ENCODE peak calls at places on chromosomes 12 and 14, in five cellular contexts. X is DND-41, H is Peyer's patch, L is uterus, P is mammary epithelial cell. A is an unnamed sample. For H3K9me3, the result is how much of the 10 kb centered on the place peaks cover.

GRCh38 chr12:82326905-82327503 is 31.2 kb downstream of the CCDC59 start:
- DNase-seq in L (no peak), P (peak), X (no peak), H (no peak), A (no peak)

GRCh38 chr12:124921200-124922008 is 7.0 kb upstream of the UBC start:
- DNase-seq in H (peak), X (peak), P (peak), L (peak), A (peak)

GRCh38 chr14:52014601-52015267 is 25.4 kb downstream of the RTRAF start:
- DNase-seq in H (no peak), X (peak), L (no peak), P (no peak), A (peak)

GRCh38 chr12:121657305-121658008 is 12.0 kb downstream of the MORN3 start:
- DNase-seq in L (no peak), P (no peak), H (no peak), X (no peak), A (no peak)

GRCh38 chr14:57732886-57733285 is 133.0 kb downstream of the SLC35F4 start:
- DNase-seq in P (no peak), L (no peak), H (no peak), X (no peak), A (no peak)

GRCh38 chr12:100936661-100937060 is 142.1 kb downstream of the ANO4 start:
- DNase-seq in H (no peak), X (no peak), P (no peak), L (no peak), A (no peak)

GRCh38 chr12:112001555-112001954 is 11.4 kb downstream of the TMEM116 start:
- DNase-seq in P (no peak), H (no peak), L (no peak), X (no peak), A (no peak)

GRCh38 chr12:108609535-108610335 is 11.9 kb upstream of the TMEM119 start:
- DNase-seq in X (no peak), P (no peak), L (peak), H (peak), A (peak)

GRCh38 chr14:83799230-83799629 is 1730.7 kb upstream of the FLRT2 start:
- DNase-seq in H (no peak), P (no peak), X (no peak), L (no peak), A (no peak)

GRCh38 chr14:90970167-90970600 is 90.3 kb downstream of the RPS6KA5 start:
- DNase-seq in X (no peak), L (no peak), H (no peak), P (peak), A (no peak)

GRCh38 chr14:58969951-58970751 is 218.3 kb upstream of the DAAM1 start:
- DNase-seq in P (no peak), L (no peak), X (no peak), H (no peak), A (no peak)

GRCh38 chr12:103530352-103530751 is 34.6 kb upstream of the C12orf42 start:
- DNase-seq in X (no peak), H (no peak), P (no peak), L (no peak), A (no peak)

GRCh38 chr14:96168581-96168980 is 36.1 kb upstream of the BDKRB2 start:
- DNase-seq in L (no peak), P (no peak), H (peak), X (no peak), A (no peak)

GRCh38 chr14:51095854-51096823 is 1.2 kb upstream of the TRIM9 start:
- DNase-seq in X (no peak), H (peak), P (peak), L (peak), A (peak)

GRCh38 chr14:93081875-93082570 is 33.7 kb downstream of the ITPK1 start:
- DNase-seq in P (no peak), L (no peak), X (peak), H (peak), A (no peak)

GRCh38 chr12:31622038-31622437 is 31.1 kb upstream of the DENND5B start:
- DNase-seq in L (no peak), H (no peak), P (no peak), X (no peak), A (no peak)

GRCh38 chr12:116430911-116431565 is 128.1 kb upstream of the MAP1LC3B2 start:
- DNase-seq in L (no peak), H (no peak), P (no peak), X (no peak), A (no peak)

GRCh38 chr14:25837431-25837950 is 760.3 kb downstream of the NOVA1 start:
- DNase-seq in X (no peak), H (no peak), L (no peak), P (no peak), A (no peak)

GRCh38 chr14:103449762-103450161 is 64.5 kb downstream of the MARK3 start:
- DNase-seq in P (no peak), L (no peak), X (no peak), H (no peak), A (no peak)

GRCh38 chr12:6154730-6155459 is 30.4 kb upstream of the VWF start:
- DNase-seq in P (no peak), L (no peak), X (no peak), H (peak), A (peak)

GRCh38 chr12:124094733-124095132 is 121.7 kb downstream of the ZNF664 start:
- DNase-seq in X (no peak), L (no peak), P (no peak), H (no peak), A (no peak)

GRCh38 chr12:91017511-91018263 is 12.9 kb upstream of the EPYC start:
- DNase-seq in P (no peak), L (no peak), H (no peak), X (no peak), A (peak)

DNA sequence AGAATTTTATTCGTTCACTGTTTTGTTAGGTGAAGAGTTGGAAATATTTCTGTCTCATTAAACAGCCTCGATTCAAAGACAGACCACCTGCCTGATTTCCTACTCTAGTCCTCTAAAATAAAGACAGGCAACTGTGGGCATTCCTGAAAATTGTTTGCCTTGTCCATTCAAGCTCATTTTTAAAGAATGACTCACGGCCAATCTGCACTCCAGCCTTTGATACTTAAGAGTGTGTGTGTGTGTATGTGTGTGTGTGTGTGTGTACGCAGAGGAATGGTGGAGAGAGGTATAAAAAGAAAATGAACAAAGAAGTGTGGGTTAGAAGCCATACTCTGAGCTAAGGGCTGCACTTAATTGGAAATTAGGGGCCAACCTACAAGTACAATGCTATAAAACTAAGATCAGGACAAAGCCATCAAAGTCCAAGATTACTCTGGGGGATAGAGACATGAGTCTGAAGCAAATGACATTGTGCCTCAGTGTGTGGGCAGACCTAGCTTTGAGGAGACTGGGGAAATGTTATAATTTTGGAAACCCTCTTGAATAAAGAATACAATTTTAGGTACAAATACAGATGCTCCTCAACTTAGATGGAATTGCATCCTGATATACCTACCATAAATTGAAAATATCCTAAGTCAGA is 45.6 kb upstream of the SOCS2 start:
- DNase-seq in P (peak), H (no peak), X (no peak), L (no peak), A (no peak)
- H3K9me3 ChIP-seq in P (under half), H (under half), X (under half), L (under half), A (under half)

GRCh38 chr12:3326156-3326849 is 164.7 kb upstream of the PRMT8 start:
- DNase-seq in P (no peak), H (no peak), X (no peak), L (no peak), A (no peak)
- TF ChIP-seq CTCF in P (no peak), H (no peak), X (no peak), L (no peak), A (no peak)

GRCh38 chr12:37541356-37541755 is 775.2 kb upstream of the ALG10B start:
- DNase-seq in H (no peak), L (no peak), P (no peak), X (no peak), A (no peak)

GRCh38 chr12:37543966-37544668 is 772.5 kb upstream of the ALG10B start:
- DNase-seq in H (no peak), P (no peak), L (no peak), X (no peak), A (no peak)

GRCh38 chr12:37546206-37546605 is 770.4 kb upstream of the ALG10B start:
- DNase-seq in H (no peak), X (no peak), L (no peak), P (no peak), A (no peak)

GRCh38 chr12:37545759-37546158 is 770.8 kb upstream of the ALG10B start:
- DNase-seq in H (no peak), L (no peak), X (no peak), P (no peak), A (no peak)

DNA sequence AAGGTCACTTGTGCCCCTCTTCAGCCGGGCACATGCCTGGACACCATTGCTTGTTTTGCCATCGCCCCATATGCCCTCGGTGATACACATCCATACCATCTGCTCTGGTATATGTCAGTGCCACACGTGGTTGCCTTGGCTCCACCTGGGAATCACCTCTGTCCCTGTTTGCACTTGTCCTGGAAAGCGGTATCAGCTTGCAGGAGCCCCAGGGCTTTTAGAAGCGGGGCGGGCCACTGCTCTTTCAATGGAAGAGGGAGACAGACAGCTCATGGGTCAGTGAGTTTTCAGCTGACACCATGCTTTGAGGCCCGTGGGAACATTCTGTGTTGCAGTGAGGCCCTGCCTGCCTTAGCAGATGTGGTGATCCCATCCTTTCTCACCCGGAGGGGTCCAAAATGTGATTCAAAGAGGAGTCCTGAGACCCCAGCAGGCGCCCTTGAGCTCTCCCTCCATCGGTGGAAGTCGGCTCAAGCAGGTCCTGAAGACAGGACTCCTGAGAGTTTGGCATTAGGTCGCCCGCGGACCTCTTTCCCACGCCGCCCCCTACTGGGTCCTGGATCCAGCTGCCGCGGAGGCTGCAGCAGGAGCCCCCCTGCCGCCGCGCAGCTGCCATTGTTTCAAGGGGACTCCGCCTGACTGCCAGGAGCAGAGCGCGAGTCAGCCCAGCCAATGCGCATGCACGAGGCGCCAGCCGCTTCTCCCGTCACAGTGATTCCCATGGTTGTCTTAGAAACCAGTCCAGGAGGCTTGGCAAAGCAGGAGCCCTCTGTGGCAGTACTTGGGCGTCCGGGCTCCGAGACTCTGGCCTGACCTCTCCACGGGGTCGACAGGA is 773.2 kb upstream of the ALG10B start:
- DNase-seq in X (no peak), H (no peak), L (no peak), P (no peak), A (no peak)
- H3K9me3 ChIP-seq in X (under half), H (under half), L (under half), P (under half), A (under half)

DNA sequence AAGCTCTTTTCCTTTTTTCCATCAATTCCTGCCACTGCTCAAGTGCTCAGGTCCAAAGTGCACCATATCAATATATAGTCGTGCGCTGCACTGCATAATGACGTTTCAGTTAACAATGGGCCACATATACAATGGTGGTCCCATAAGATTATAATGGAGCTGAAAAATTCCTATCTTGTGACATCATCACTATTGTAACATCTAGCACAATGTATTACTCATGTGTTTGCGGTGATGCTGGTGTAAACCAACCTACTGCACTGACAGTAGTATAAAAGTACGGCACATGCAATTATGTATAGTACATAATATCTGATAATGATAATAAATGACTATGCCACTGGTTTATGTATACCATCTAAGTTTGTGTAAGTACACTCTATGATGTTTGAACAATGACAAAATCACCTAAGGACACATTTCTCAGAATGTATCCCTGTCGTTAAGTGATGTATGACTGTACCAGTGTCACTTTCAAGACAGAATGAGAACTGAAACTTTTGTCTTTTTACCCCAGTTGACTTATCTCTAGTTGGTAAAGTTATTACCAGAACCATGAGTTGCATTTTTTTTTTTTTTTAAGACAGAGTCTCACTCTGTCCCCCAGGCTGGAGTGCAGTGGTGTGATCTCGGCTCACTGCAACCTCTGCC is 53.7 kb upstream of the INSM2 start:
- DNase-seq in P (peak), X (no peak), H (no peak), L (no peak), A (no peak)
- TF ChIP-seq CTCF in P (no peak), X (no peak), H (no peak), L (no peak), A (no peak)